ENCODE peak calls at places on chromosomes 6 and 20, in seven cellular contexts. J is fibroblast of lung; X is left lung; M is AG10803; N is AG09319; E is IMR-90; V is CD4-positive, alpha-beta T cell. U is an unnamed sample.

GRCh38 chr6:79750806-79751205 is 119.7 kb downstream of the SH3BGRL2 start:
- DNase-seq in N (no peak), J (no peak), V (no peak), X (no peak), E (no peak), M (no peak), U (no peak)

GRCh38 chr20:24779886-24780285 is 169.2 kb upstream of the CST7 start:
- DNase-seq in X (no peak), N (no peak), J (no peak), V (no peak), E (no peak), M (no peak), U (no peak)

GRCh38 chr6:3906191-3907019 is 57.2 kb downstream of the FAM50B start:
- DNase-seq in J (no peak), N (no peak), E (no peak), X (no peak), M (no peak), V (no peak), U (no peak)

GRCh38 chr20:42688576-42688975 is 501.1 kb downstream of the PTPRT start:
- DNase-seq in X (no peak), N (no peak), E (no peak), M (no peak), V (no peak), J (no peak), U (no peak)

GRCh38 chr20:45052698-45053440 is 48.1 kb downstream of the KCNS1 start:
- DNase-seq in J (peak; percentile 97), E (peak; percentile 81), V (no peak), N (peak; percentile 84), X (no peak), M (peak; percentile 94), U (peak; percentile 29)

GRCh38 chr6:140011537-140011936 is 637.1 kb upstream of the CITED2 start:
- DNase-seq in N (no peak), E (no peak), V (no peak), J (no peak), X (no peak), M (no peak), U (no peak)

GRCh38 chr6:85747654-85748053 is 105.0 kb upstream of the SYNCRIP start:
- DNase-seq in V (no peak), N (no peak), E (peak; percentile 84), M (peak; percentile 25), J (peak; percentile 71), X (no peak), U (no peak)

GRCh38 chr6:31035862-31036497 is 25.7 kb downstream of the MUC22 start:
- DNase-seq in V (no peak), M (peak; percentile 3), J (no peak), X (no peak), N (no peak), E (peak; percentile 7), U (no peak)

GRCh38 chr6:127403636-127404035 is 55.6 kb downstream of the KIAA0408 start:
- DNase-seq in N (no peak), E (no peak), V (no peak), X (no peak), J (no peak), M (no peak), U (no peak)

GRCh38 chr6:15744824-15745402 is 82.1 kb upstream of the DTNBP1 start:
- DNase-seq in E (no peak), M (no peak), J (no peak), N (no peak), X (no peak), V (no peak), U (no peak)

GRCh38 chr6:158645064-158646022 is 800 bp upstream of the DYNLT1 start:
- DNase-seq in N (no peak), X (no peak), E (no peak), M (no peak), V (no peak), J (no peak), U (no peak)

GRCh38 chr6:33794910-33795615 is 6.1 kb upstream of the LEMD2 start:
- DNase-seq in N (no peak), M (no peak), V (no peak), J (no peak), X (peak; percentile 38), E (no peak), U (no peak)
- TF ChIP-seq CTCF in N (no peak), M (peak; percentile 7), V (no peak), J (no peak), X (no peak), E (no peak), U (no peak)

GRCh38 chr20:4613718-4614620 is 107.7 kb upstream of the PRND start:
- DNase-seq in X (no peak), J (peak; percentile 87), E (no peak), M (peak; percentile 68), N (no peak), V (peak; percentile 50), U (no peak)
- TF ChIP-seq CTCF in X (no peak), J (peak; percentile 30), E (peak; percentile 43), M (peak; percentile 53), N (peak; percentile 45), V (peak; percentile 43), U (peak; percentile 29)

GRCh38 chr6:77339926-77340325 is 123.4 kb downstream of the HTR1B start:
- DNase-seq in M (no peak), N (no peak), J (no peak), X (no peak), V (no peak), E (no peak), U (no peak)

GRCh38 chr6:77340331-77340730 is 123.0 kb downstream of the HTR1B start:
- DNase-seq in V (no peak), X (no peak), E (no peak), N (no peak), J (no peak), M (no peak), U (no peak)

GRCh38 chr6:77337392-77337791 is 125.9 kb downstream of the HTR1B start:
- DNase-seq in N (no peak), M (no peak), V (no peak), J (no peak), X (no peak), E (no peak), U (no peak)

GRCh38 chr6:77341058-77341986 is 122.0 kb downstream of the HTR1B start:
- DNase-seq in X (no peak), M (no peak), J (no peak), V (no peak), E (no peak), N (no peak), U (no peak)
- TF ChIP-seq CTCF in X (no peak), M (no peak), J (no peak), V (no peak), E (no peak), N (no peak), U (no peak)

DNA sequence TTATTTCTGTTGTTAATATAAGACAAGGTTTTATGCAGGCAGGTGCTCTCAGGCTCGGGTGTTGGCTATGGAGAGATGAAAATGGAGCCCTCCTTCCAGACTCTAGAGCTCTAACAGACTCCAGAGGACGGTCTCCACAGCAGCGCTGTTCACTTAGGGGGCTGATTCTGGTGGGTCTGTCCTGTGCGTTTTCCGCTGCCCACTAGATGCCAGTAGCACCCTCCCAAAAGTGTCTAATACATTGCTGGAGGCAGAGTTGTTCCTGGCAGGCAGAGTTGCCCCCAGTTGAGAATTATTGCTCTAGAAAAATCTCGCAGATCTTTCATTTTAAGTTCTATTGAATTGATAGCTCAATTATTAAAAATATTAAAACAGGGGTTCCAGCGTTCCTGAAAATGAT is 109.9 kb downstream of the MAP3K4 start:
- DNase-seq in J (no peak), M (no peak), V (no peak), X (no peak), N (no peak), E (peak; percentile 17), U (no peak)
- TF ChIP-seq CTCF in J (peak; percentile 29), M (peak; percentile 27), V (no peak), X (no peak), N (peak; percentile 25), E (peak; percentile 40), U (peak; percentile 36)

DNA sequence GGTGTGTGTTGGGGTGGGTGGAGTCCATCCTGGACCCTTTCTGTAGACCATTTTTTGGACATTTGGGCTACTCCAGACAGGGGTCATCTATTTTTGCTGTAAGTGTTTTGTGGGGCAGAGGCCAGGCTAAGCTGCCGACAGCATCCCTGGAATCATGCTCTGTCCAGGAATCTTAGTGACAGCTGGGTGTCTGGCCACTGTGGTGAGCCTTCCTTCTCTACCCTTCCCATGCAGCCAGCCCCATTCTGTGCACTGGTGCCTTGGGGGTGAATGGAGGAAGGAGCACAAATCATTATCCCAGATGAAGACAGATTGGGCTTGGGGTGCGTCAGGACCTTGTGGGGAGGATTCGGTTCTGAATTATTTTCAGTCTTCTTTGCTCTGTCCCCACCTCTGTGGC is 20.2 kb downstream of the TOX2 start:
- DNase-seq in M (no peak), V (no peak), E (no peak), J (no peak), N (no peak), X (no peak), U (no peak)
- TF ChIP-seq CTCF in M (no peak), V (no peak), E (no peak), J (no peak), N (no peak), X (no peak), U (no peak)

GRCh38 chr6:112179631-112180030 is 74.7 kb downstream of the LAMA4 start:
- DNase-seq in J (peak; percentile 32), X (no peak), V (no peak), E (peak; percentile 40), M (no peak), N (no peak), U (no peak)
- TF ChIP-seq CTCF in J (no peak), X (no peak), V (no peak), E (no peak), M (no peak), N (no peak), U (no peak)

DNA sequence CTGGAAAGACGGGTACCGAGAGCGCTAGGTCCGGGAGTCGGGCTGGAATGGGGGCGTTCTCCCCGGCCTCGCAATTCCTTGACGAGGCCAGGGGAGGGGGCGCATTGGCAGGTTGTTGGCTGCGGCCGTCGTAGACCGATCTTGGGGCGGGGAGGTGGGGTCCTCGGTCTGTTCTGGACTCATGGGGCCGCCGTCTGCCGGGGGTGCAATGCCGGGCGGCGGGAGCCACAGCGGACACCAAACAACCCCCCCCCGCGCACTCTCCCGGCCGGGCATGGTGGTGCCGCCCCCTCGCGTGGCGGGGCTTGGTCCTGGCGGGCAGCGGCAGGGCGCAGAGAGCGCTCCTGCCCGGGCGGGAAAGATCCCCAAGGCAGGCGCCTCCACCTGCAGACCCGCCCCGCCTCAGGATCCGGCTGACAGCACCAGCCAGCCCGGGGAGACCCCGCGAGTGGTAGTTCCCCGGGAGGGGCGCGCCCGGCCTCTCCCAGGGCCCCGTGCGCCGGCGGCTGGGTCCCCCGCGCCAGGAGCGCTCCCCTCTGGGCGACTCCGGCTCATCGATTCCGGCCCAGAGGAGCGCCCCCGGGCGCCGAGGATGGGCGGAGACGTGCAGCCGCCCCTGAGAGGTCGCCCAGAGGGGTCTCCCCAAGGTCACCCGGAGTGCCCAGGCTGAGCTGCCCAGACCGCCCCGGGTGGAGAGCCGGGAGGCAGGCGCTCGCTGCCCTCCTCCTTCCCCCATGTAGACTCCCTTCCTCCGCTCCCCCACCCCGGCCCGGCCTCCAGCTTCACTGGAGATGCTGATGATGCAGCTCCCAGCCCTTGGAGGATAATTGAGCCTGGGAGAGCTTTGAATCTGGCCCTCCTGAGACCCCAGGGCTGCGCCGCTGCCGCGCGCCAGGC is 709 bp downstream of the PPP1R16B start:
- DNase-seq in M (no peak), X (peak; percentile 75), J (no peak), E (no peak), V (peak; percentile 42), N (no peak), U (no peak)
- TF ChIP-seq CTCF in M (no peak), X (peak; percentile 4), J (no peak), E (no peak), V (peak; percentile 17), N (no peak), U (no peak)

U was measured in kidney epithelial cell.